ENCODE peak calls at places on chromosomes 7 and 10, in four cellular contexts. W is GM12878, O is H1, D is GM12892. X is an unnamed sample.

GRCh38 chr7:137120690-137121089 is 222.8 kb downstream of the PTN start:
- DNase-seq in W (peak; percentile 12), O (no peak), D (no peak), X (no peak)

GRCh38 chr10:2094171-2094570 is 356.8 kb upstream of the ADARB2 start:
- DNase-seq in W (no peak), O (no peak), D (no peak), X (no peak)

GRCh38 chr10:33015798-33016547 is 57.9 kb upstream of the ITGB1 start:
- DNase-seq in W (no peak), O (no peak), D (no peak), X (no peak)

GRCh38 chr7:150855046-150855445 is 2.7 kb downstream of the AOC1 start:
- DNase-seq in W (no peak), O (no peak), D (no peak), X (no peak)

GRCh38 chr10:106500585-106501525 is 663.7 kb downstream of the SORCS1 start:
- DNase-seq in W (no peak), O (no peak), D (no peak), X (no peak)

GRCh38 chr10:42951486-42952251 is 125.2 kb upstream of the RET start:
- DNase-seq in W (no peak), O (no peak), D (no peak), X (no peak)

GRCh38 chr7:25239888-25240287 is 11.6 kb upstream of the NPVF start:
- DNase-seq in W (no peak), O (no peak), D (no peak), X (no peak)

GRCh38 chr7:149598721-149599308 is 101.2 kb upstream of the ZNF746 start:
- DNase-seq in W (no peak), O (no peak), D (peak; percentile 29), X (peak; percentile 25)

GRCh38 chr7:48031111-48031510 is 2.2 kb upstream of the SUN3 start:
- DNase-seq in W (no peak), O (no peak), D (no peak), X (no peak)

GRCh38 chr10:122186822-122187810 is 84.0 kb upstream of the BTBD16 start:
- DNase-seq in W (no peak), O (no peak), D (no peak), X (no peak)

GRCh38 chr10:114623661-114624294 is 34.3 kb downstream of the ABLIM1 start:
- DNase-seq in W (no peak), O (peak; percentile 17), D (no peak), X (no peak)

GRCh38 chr7:131111081-131111576 is 216.5 kb upstream of the MKLN1 start:
- DNase-seq in W (no peak), O (no peak), D (no peak), X (no peak)

GRCh38 chr7:115910541-115911164 is 119.9 kb downstream of the TFEC start:
- DNase-seq in W (no peak), O (no peak), D (no peak), X (no peak)

GRCh38 chr7:25260862-25261454 is 32.7 kb upstream of the NPVF start:
- DNase-seq in W (no peak), O (no peak), D (no peak), X (peak; percentile 14)

GRCh38 chr10:123990889-123991288 is 99.3 kb upstream of the CPXM2 start:
- DNase-seq in W (no peak), O (no peak), D (no peak), X (no peak)

GRCh38 chr10:49620841-49621378 is 7.1 kb downstream of the CHAT start:
- DNase-seq in W (no peak), O (no peak), D (no peak), X (no peak)

GRCh38 chr10:11162828-11163599 is 145.3 kb downstream of the CELF2 start:
- DNase-seq in W (peak; percentile 93), O (no peak), D (peak; percentile 49), X (peak; percentile 55)

GRCh38 chr10:130763071-130763470 is 548.5 kb downstream of the TCERG1L start:
- DNase-seq in W (no peak), O (no peak), D (no peak), X (no peak)

GRCh38 chr7:141568227-141568626 is 17.0 kb downstream of the AGK start:
- DNase-seq in W (no peak), O (no peak), D (no peak), X (no peak)

GRCh38 chr7:45511721-45512422 is 62.3 kb upstream of the ADCY1 start:
- DNase-seq in W (no peak), O (no peak), D (no peak), X (no peak)

GRCh38 chr10:69101451-69102095 is 13.7 kb downstream of the SRGN start:
- DNase-seq in W (no peak), O (no peak), D (no peak), X (no peak)

GRCh38 chr10:60710041-60710440 is 68.2 kb upstream of the CDK1 start:
- DNase-seq in W (no peak), O (no peak), D (no peak), X (no peak)

GRCh38 chr7:494906-495305 is 24.7 kb downstream of the PDGFA start:
- DNase-seq in W (no peak), O (no peak), D (no peak), X (no peak)

GRCh38 chr10:71523756-71524155 is 127.0 kb downstream of the CDH23 start:
- DNase-seq in W (no peak), O (no peak), D (no peak), X (no peak)

GRCh38 chr7:13903997-13904396 is 85.5 kb downstream of the ETV1 start:
- DNase-seq in W (no peak), O (no peak), D (no peak), X (no peak)

GRCh38 chr10:78041170-78042057 is 7.8 kb downstream of the RPS24 start:
- DNase-seq in W (no peak), O (no peak), D (no peak), X (no peak)
- TF ChIP-seq POLR2AphosphoS5 in W (peak; percentile 76), O (peak; percentile 93), D (peak; percentile 92), X (peak; percentile 73)

DNA sequence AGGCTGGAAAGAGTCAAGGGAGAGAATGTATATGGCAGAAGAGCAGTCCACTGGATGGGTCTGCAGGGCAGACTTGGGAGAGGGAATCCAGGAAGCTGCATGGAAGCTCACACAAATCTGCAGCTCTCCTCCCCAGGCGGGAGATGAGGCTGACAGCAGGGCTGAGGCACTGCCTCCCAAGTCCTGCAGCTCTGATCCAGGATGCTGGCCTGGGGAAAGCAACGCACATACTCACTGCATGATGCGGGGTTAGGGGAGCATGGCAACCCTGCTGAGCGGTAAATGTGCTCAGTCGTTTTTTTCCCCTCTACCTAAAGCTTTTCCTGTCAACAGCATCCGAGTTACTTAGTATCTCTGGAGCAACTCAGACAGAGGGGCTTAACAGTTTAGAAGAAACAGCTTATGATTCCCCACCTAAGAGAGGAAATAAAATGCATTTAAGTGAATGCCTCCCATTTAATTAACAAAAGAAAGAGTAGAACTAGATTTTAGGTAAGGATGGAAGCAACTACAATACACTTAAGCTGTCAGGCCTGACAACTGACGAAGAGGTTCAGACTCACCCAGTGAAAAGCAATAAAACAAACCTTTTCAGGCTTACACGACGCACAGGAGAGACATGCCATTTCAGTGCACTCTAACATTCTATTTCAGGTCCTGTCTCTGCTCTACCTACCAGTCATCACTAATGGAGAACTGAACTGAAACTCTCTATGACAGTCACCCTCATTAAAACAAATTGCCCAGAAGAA is 37.0 kb downstream of the CHCHD3 start:
- DNase-seq in W (no peak), O (peak; percentile 27), D (no peak), X (no peak)
- TF ChIP-seq TAF1 in W (no peak), O (no peak), D (no peak), X (no peak)

GRCh38 chr7:7180725-7181428 is 1.5 kb upstream of the C1GALT1 start:
- DNase-seq in W (no peak), O (no peak), D (no peak), X (no peak)

GRCh38 chr7:7181519-7182155 is 707 bp upstream of the C1GALT1 start:
- DNase-seq in W (peak; percentile 68), O (no peak), D (peak; percentile 14), X (peak; percentile 22)

GRCh38 chr7:7183061-7183832 is 903 bp downstream of the C1GALT1 start:
- DNase-seq in W (no peak), O (no peak), D (peak; percentile 27), X (peak; percentile 23)

GRCh38 chr7:7183833-7184463 is 1.6 kb downstream of the C1GALT1 start:
- DNase-seq in W (no peak), O (no peak), D (no peak), X (no peak)

DNA sequence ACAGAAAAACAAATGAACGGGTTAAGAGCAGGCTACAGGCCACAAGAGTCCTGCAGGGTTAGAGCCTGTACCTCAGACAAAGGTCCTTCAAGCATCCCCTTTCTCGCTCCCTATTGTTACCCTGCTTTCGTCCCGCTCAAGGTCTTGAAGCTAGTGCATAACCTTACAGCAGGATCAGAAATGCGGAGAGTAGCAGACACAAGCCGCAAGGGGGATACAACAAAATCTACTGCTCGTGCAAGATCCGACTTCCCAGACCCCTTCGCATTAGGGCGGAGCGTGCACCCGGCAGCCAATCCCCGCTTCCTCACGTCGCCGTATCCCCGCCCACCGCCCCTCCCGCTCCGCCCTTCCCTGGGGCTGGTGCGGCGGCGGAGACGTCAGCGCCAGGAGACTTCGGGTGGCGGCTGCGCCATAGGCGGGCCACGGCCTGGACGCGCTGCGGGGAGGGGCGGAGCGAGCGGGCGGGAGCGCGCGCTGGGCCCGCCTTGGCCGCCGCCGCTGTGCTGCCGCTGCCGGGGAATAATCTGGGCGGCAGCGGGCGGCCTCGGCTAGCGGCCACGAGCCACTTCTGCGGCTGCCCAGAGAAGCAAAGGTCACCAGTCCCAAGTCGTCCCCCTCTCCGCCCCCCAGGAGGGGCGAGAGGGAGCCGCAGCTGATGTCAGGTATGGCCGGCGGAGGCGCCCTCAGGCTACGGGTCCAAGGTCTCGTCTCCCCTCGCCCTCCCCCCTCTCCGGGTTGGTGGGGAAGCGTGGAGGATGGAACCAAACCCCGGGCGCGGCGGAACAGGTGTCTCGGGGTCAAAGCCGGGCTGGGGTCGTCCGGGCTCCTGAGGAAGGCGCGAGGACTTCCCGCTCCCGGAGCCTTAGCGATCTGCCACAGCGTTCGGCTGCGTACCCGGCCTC is at the start of gene C1GALT1:
- DNase-seq in W (peak; percentile 92), O (peak; percentile 95), D (peak; percentile 64), X (peak; percentile 71)
- TF ChIP-seq POLR2A in W (peak; percentile 81), O (peak; percentile 77), D (peak; percentile 81), X (no peak)

DNA sequence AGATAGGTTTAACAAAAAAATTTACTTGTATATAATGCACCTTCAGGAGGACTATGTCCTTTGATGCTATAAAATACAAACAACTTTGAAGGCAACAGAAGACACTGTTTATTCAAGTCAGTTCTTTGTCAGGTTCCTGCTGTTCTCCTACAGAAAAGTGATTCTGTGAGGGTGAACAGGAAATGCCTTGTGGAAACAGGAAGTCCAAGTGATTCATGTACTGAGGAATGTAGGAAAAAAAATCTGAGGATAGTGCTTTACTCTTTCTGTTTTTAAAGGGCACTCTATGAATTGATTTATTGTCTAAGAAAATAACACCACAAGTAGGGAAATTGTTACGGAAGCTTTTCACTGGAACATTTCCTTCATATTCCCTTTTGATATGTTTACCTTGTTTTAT is 171.9 kb downstream of the HDAC9 start:
- DNase-seq in W (no peak), O (no peak), D (no peak), X (no peak)
- TF ChIP-seq POLR2AphosphoS5 in W (no peak), O (no peak), D (no peak), X (no peak)

DNA sequence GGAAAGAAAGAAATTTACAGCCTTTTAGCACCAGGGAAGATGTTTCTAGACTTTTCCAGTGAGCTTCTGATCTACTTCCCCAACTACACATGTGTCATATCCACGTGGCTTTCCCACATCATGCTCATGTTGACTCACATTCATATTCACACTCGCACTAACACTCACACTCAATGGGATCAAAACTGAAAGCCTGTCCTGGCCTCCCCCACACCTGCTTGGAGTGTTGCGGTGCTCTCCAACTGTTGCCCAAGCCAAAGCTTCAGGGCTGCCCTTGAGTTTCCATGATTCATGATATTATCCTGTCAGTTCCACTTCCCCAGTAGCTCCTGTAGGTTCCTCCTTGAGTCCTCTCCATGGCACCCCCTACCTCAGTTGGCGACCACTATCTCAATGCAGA is 444.4 kb downstream of the GATA3 start:
- DNase-seq in W (no peak), O (no peak), D (no peak), X (no peak)
- TF ChIP-seq TAF1 in W (no peak), O (no peak), D (no peak), X (no peak)